ENCODE peak calls at places on chromosomes 5 and 9, in six cellular contexts. X, M, A, F, U and W are unnamed samples.

GRCh38 chr5:112668016-112668415 is 69.7 kb upstream of the APC start:
- DNase-seq in U (no peak), X (no peak), M (no peak), F (no peak), A (no peak), W (no peak)

GRCh38 chr5:40614923-40615585 is 64.7 kb upstream of the PTGER4 start:
- DNase-seq in A (no peak), M (no peak), U (no peak), X (no peak), F (no peak), W (no peak)

GRCh38 chr9:108727580-108728056 is 128.2 kb downstream of the ACTL7B start:
- DNase-seq in A (no peak), M (peak; percentile 57), F (no peak), U (no peak), X (no peak), W (no peak)

GRCh38 chr5:33441241-33441844 is 578 bp downstream of the TARS1 start:
- DNase-seq in A (no peak), F (no peak), U (peak; percentile 80), M (peak; percentile 70), X (peak; percentile 21), W (no peak)

GRCh38 chr5:64939772-64940510 is 171.2 kb downstream of the CWC27 start:
- DNase-seq in X (no peak), M (peak; percentile 79), U (no peak), A (no peak), F (no peak), W (no peak)

GRCh38 chr9:117744390-117744789 is 40.2 kb downstream of the TLR4 start:
- DNase-seq in U (no peak), F (no peak), A (no peak), M (no peak), X (peak; percentile 8), W (no peak)

GRCh38 chr9:120876842-120877240 is at the start of gene PHF19:
- DNase-seq in F (no peak), M (peak; percentile 23), U (peak; percentile 94), A (peak; percentile 57), X (no peak), W (peak; percentile 55)

GRCh38 chr5:166722939-166723338 is 1568.5 kb upstream of the WWC1 start:
- DNase-seq in M (no peak), U (no peak), X (no peak), A (no peak), F (no peak), W (no peak)

GRCh38 chr5:163379298-163380155 is 57.9 kb upstream of the CCNG1 start:
- DNase-seq in M (peak; percentile 44), X (no peak), U (peak; percentile 27), A (no peak), F (no peak), W (no peak)

GRCh38 chr5:123670981-123671557 is 159.1 kb downstream of the CSNK1G3 start:
- DNase-seq in U (peak; percentile 32), M (peak; percentile 34), X (no peak), F (peak; percentile 9), A (no peak), W (peak; percentile 5)

GRCh38 chr9:127611796-127612790 is at the start of gene STXBP1:
- DNase-seq in A (peak; percentile 94), X (no peak), U (peak; percentile 97), F (no peak), M (peak; percentile 55), W (peak; percentile 96)

GRCh38 chr5:31908396-31908795 is 265.7 kb downstream of the GOLPH3 start:
- DNase-seq in X (no peak), F (no peak), A (no peak), M (no peak), U (no peak), W (no peak)

GRCh38 chr5:98964621-98965020 is 35.8 kb upstream of the CHD1 start:
- DNase-seq in A (no peak), X (no peak), U (no peak), M (no peak), F (no peak), W (no peak)

GRCh38 chr9:136419092-136419420 is 8.6 kb downstream of the PMPCA start:
- DNase-seq in X (no peak), U (no peak), F (no peak), A (no peak), M (no peak), W (no peak)

GRCh38 chr5:142981886-142982820 is 212.0 kb downstream of the ARHGAP26 start:
- DNase-seq in M (peak; percentile 92), A (no peak), X (no peak), F (no peak), U (no peak), W (no peak)

GRCh38 chr5:91318727-91319126 is 64.4 kb downstream of the ARRDC3 start:
- DNase-seq in X (no peak), A (no peak), U (no peak), M (no peak), F (no peak), W (no peak)

GRCh38 chr5:57662991-57663390 is 180.4 kb upstream of the ACTBL2 start:
- DNase-seq in A (no peak), X (no peak), F (no peak), U (no peak), M (no peak), W (no peak)

GRCh38 chr9:129665008-129665771 is at the start of gene PRRX2:
- DNase-seq in A (no peak), F (no peak), X (no peak), M (no peak), U (peak; percentile 67), W (no peak)

GRCh38 chr9:76215066-76215465 is 179.2 kb downstream of the RFK start:
- DNase-seq in F (no peak), U (no peak), X (no peak), A (no peak), M (no peak), W (no peak)

GRCh38 chr9:97462159-97462558 is 39.3 kb upstream of the TMOD1 start:
- DNase-seq in M (no peak), A (no peak), U (no peak), F (no peak), X (no peak), W (no peak)

GRCh38 chr9:92669527-92669889 is 423 bp downstream of the IPPK start:
- DNase-seq in U (peak; percentile 56), M (no peak), F (no peak), A (no peak), X (no peak), W (no peak)

GRCh38 chr5:74490814-74491213 is 149.7 kb downstream of the ENC1 start:
- DNase-seq in A (peak; percentile 13), F (no peak), U (no peak), X (peak; percentile 88), M (no peak), W (peak; percentile 13)

GRCh38 chr9:76654575-76654974 is 109.7 kb upstream of the PCA3 start:
- DNase-seq in F (no peak), X (no peak), M (no peak), A (no peak), U (no peak), W (no peak)

GRCh38 chr5:175658299-175659145 is 651 bp downstream of the HRH2 start:
- DNase-seq in U (no peak), M (no peak), X (no peak), F (no peak), A (no peak), W (no peak)

GRCh38 chr9:93205045-93205768 is 21.3 kb downstream of the WNK2 start:
- DNase-seq in F (no peak), X (no peak), A (no peak), U (no peak), M (peak; percentile 48), W (no peak)

GRCh38 chr9:111794837-111795556 is at the start of gene SHOC1:
- DNase-seq in A (no peak), U (no peak), F (no peak), M (no peak), X (no peak), W (no peak)

GRCh38 chr5:154190652-154191304 is at the start of gene GALNT10:
- DNase-seq in M (peak; percentile 23), X (no peak), U (peak; percentile 87), F (no peak), A (peak; percentile 79), W (peak; percentile 80)
- TF ChIP-seq TAF1 in M (peak; percentile 48), X (peak; percentile 98), U (peak; percentile 93), F (peak; percentile 90), A (peak; percentile 98), W (peak; percentile 96)

DNA sequence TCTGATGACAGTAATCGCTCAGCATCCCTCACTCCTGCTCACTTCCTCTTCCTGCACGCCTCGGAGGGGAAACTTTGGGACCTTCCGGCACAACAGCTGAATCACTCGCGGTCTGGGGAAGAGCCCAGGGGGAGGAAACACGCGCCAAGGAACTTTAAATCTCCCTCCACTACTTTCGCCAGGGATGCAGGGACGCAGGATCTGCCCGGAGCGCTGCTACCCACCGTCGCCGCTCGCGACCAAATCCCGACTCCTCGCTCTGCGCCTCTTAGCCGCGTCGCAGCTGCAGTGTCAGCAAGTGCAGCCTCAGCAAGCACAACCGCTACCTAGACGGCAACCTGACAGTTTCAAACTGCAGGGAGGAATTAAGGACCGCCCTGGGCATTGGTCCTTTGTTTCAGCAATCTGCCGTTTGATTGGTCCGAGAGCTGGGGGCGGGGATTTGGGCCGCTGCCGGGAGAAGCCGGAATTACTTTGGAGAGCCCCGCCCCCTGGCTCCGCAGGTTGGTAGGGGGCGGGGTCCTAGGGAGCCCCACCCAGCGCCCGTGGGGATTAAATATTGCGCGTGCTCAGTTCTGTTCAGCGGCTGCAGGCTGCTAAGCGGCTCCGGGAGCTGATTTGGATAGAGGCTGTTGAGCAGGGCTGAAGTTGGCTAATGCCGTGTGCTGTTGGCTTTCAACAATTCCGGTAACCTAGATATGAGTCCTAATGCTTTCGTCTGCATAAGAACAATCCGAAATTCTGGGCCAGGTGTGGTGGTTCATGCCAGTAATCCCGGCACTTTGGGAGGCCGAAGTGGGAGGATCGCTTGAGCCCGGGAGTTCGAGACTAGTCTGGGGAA is at the start of gene POC5:
- DNase-seq in A (peak; percentile 76), X (peak; percentile 91), U (peak; percentile 97), M (peak; percentile 96), F (peak; percentile 94), W (peak; percentile 70)
- TF ChIP-seq POLR2A in A (peak; percentile 98), X (peak; percentile 100), U (peak; percentile 99), M (peak; percentile 88), F (peak; percentile 95), W (peak; percentile 97)

GRCh38 chr5:165630211-165630866 is 2124.9 kb downstream of the MAT2B start:
- DNase-seq in A (no peak), M (peak; percentile 46), X (peak; percentile 2), F (peak; percentile 31), U (peak; percentile 24), W (peak; percentile 20)
- TF ChIP-seq TAF1 in A (no peak), M (no peak), X (no peak), F (no peak), U (no peak), W (no peak)

DNA sequence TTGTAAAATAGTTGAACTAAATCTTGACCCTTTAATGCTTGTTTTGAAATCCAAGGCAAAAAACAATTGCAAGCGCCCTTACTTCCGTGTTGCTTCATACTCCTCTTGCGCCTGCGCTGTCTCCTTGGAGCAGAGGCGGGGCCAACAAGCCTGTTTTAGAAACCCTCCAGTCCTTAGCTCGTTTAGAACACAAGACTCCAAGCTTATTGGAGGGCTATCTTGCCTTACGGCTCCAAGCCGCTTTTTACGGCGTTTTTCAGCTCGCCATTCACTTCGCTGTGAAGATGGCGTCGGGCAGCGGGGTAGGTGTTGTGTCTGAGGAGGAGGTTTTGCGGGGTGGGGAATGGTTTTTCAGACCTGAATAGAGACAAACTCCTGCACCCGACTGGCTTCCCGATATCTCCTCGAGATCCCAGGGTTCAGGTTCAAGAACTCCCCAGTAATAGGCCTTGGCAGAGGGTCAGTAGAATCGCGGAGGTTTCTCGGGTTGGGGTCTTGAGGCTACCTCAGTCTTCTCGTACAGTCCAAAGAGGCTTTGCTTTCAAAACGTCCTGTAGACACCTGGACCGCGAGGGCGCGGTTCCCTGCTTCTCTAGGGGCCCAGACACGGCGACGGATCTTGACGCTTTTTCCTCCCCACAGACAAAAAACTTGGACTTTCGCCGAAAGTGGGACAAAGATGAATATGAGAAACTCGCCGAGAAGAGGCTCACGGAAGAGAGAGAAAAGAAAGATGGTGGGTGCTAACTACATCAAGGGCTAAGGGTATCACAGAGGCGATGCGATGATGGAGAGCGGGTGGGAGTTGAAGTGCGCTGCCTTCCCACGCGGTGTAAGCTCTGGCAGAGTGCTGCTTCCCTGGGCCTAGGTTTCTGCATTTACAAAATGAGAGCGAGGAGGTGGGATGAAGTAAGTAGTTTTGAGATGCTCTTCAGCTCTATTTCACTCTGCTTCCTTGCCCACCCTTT is at the start of gene ZMAT2:
- DNase-seq in M (peak; percentile 97), A (peak; percentile 75), U (peak; percentile 94), F (peak; percentile 86), X (peak; percentile 96), W (peak; percentile 76)
- TF ChIP-seq POLR2A in M (peak; percentile 72), A (peak; percentile 89), U (peak; percentile 93), F (peak; percentile 90), X (peak; percentile 88), W (peak; percentile 89)